ENCODE peak calls at places on chromosomes 5 and 9, in five cellular contexts. Z is ovary, O is A549, E is sigmoid colon, P is stomach. U is an unnamed sample.

GRCh38 chr5:154474957-154475334 is 3.1 kb downstream of the HAND1 start:
- DNase-seq in Z (no peak), O (no peak), E (no peak), P (no peak), U (no peak)

GRCh38 chr9:14993061-14993800 is 83.0 kb upstream of the FREM1 start:
- DNase-seq in Z (peak), O (peak), E (peak), P (peak), U (peak)

GRCh38 chr5:14557840-14558239 is 23.8 kb upstream of the OTULINL start:
- DNase-seq in Z (no peak), O (no peak), E (no peak), P (no peak), U (no peak)

GRCh38 chr9:89137548-89138462 is 40.8 kb downstream of the SHC3 start:
- DNase-seq in Z (peak), O (peak), E (peak), P (no peak), U (peak)

GRCh38 chr5:111781200-111781599 is 24.2 kb upstream of the NREP start:
- DNase-seq in Z (no peak), O (no peak), E (peak), P (peak), U (no peak)

GRCh38 chr9:81431662-81432061 is 257.7 kb downstream of the TLE1 start:
- DNase-seq in Z (no peak), O (no peak), E (no peak), P (no peak), U (no peak)

GRCh38 chr5:52915176-52915875 is 73.8 kb upstream of the ITGA2 start:
- DNase-seq in Z (peak), O (peak), E (peak), P (peak), U (no peak)

GRCh38 chr9:135701067-135701967 is 668 bp upstream of the KCNT1 start:
- DNase-seq in Z (peak), O (no peak), E (no peak), P (no peak), U (no peak)

GRCh38 chr5:168947212-168947868 is 353.6 kb downstream of the SLIT3 start:
- DNase-seq in Z (no peak), O (peak), E (no peak), P (peak), U (no peak)

GRCh38 chr9:100700689-100701318 is 122.9 kb downstream of the CAVIN4 start:
- DNase-seq in Z (no peak), O (peak), E (no peak), P (no peak), U (no peak)

GRCh38 chr9:129473523-129474244 is 147.2 kb downstream of the C9orf50 start:
- DNase-seq in Z (peak), O (no peak), E (peak), P (no peak), U (no peak)

GRCh38 chr5:110536120-110537115 is 190.1 kb downstream of the TMEM232 start:
- DNase-seq in Z (no peak), O (no peak), E (no peak), P (no peak), U (no peak)

GRCh38 chr5:144135113-144135762 is 35.2 kb downstream of the YIPF5 start:
- DNase-seq in Z (no peak), O (no peak), E (no peak), P (no peak), U (no peak)

GRCh38 chr5:154288145-154288544 is 97.6 kb downstream of the GALNT10 start:
- DNase-seq in Z (peak), O (no peak), E (peak), P (peak), U (no peak)

GRCh38 chr5:143229426-143229895 is 174.0 kb downstream of the NR3C1 start:
- DNase-seq in Z (no peak), O (no peak), E (peak), P (no peak), U (no peak)

GRCh38 chr5:55694152-55694830 is 17.8 kb downstream of the SLC38A9 start:
- DNase-seq in Z (no peak), O (no peak), E (no peak), P (no peak), U (no peak)

GRCh38 chr5:56429110-56429561 is 196.0 kb upstream of the ANKRD55 start:
- DNase-seq in Z (no peak), O (no peak), E (no peak), P (peak), U (no peak)

GRCh38 chr9:137382728-137383452 is 40.1 kb downstream of the EXD3 start:
- DNase-seq in Z (no peak), O (no peak), E (peak), P (no peak), U (peak)

GRCh38 chr9:129172816-129173215 is 5.2 kb downstream of the IER5L start:
- DNase-seq in Z (peak), O (no peak), E (no peak), P (no peak), U (no peak)

GRCh38 chr5:146731909-146732659 is 146.5 kb downstream of the PPP2R2B start:
- DNase-seq in Z (no peak), O (peak), E (no peak), P (no peak), U (no peak)

GRCh38 chr9:133090752-133091325 is 29.1 kb downstream of the CEL start:
- DNase-seq in Z (no peak), O (no peak), E (no peak), P (no peak), U (no peak)

GRCh38 chr9:38269752-38270151 is 122.8 kb upstream of the ALDH1B1 start:
- DNase-seq in Z (no peak), O (no peak), E (no peak), P (no peak), U (peak)

GRCh38 chr9:127847155-127847463 is 7.3 kb downstream of the ENG start:
- DNase-seq in Z (peak), O (no peak), E (no peak), P (no peak), U (no peak)

GRCh38 chr9:111037744-111038335 is 430 bp downstream of the LPAR1 start:
- DNase-seq in Z (peak), O (no peak), E (peak), P (peak), U (peak)

GRCh38 chr9:129232839-129233568 is 54.9 kb upstream of the IER5L start:
- DNase-seq in Z (no peak), O (no peak), E (no peak), P (no peak), U (no peak)

GRCh38 chr5:180129291-180130190 is 58.0 kb upstream of the RNF130 start:
- DNase-seq in Z (no peak), O (no peak), E (no peak), P (peak), U (peak)

GRCh38 chr9:33248606-33249005 is 8.6 kb downstream of the SPINK4 start:
- DNase-seq in Z (no peak), O (no peak), E (peak), P (peak), U (no peak)

GRCh38 chr5:14712131-14712530 is 47.6 kb downstream of the OTULIN start:
- DNase-seq in Z (no peak), O (no peak), E (no peak), P (no peak), U (no peak)

GRCh38 chr9:794386-794785 is 47.1 kb upstream of the DMRT1 start:
- DNase-seq in Z (no peak), O (no peak), E (no peak), P (no peak), U (no peak)

GRCh38 chr9:16121593-16121992 is 568.8 kb downstream of the CCDC171 start:
- DNase-seq in Z (no peak), O (no peak), E (no peak), P (no peak), U (no peak)

GRCh38 chr9:96350866-96351265 is 32.6 kb downstream of the SLC35D2 start:
- DNase-seq in Z (no peak), O (no peak), E (no peak), P (no peak), U (no peak)

GRCh38 chr5:54769072-54769471 is 216.3 kb downstream of the ESM1 start:
- DNase-seq in Z (no peak), O (no peak), E (no peak), P (no peak), U (no peak)

GRCh38 chr9:14348241-14349140 is 34.5 kb upstream of the NFIB start:
- DNase-seq in Z (peak), O (no peak), E (no peak), P (no peak), U (no peak)

GRCh38 chr5:10863763-10864383 is 102.8 kb upstream of the DAP start:
- DNase-seq in Z (no peak), O (peak), E (no peak), P (peak), U (no peak)

GRCh38 chr5:177134653-177135225 is 1.2 kb downstream of the NSD1 start:
- DNase-seq in Z (no peak), O (no peak), E (peak), P (no peak), U (no peak)

GRCh38 chr5:177131711-177132503 is 1.7 kb upstream of the NSD1 start:
- DNase-seq in Z (peak), O (no peak), E (peak), P (peak), U (no peak)

GRCh38 chr5:177132504-177133118 is 962 bp upstream of the NSD1 start:
- DNase-seq in Z (no peak), O (no peak), E (peak), P (no peak), U (peak)

GRCh38 chr5:177133845-177134652 is 476 bp downstream of the NSD1 start:
- DNase-seq in Z (peak), O (peak), E (peak), P (peak), U (no peak)

GRCh38 chr5:177133119-177133844 is at the start of gene NSD1:
- DNase-seq in Z (peak), O (peak), E (peak), P (peak), U (peak)
- TF ChIP-seq EP300 in Z (no peak), O (no peak), E (no peak), P (no peak), U (no peak)

DNA sequence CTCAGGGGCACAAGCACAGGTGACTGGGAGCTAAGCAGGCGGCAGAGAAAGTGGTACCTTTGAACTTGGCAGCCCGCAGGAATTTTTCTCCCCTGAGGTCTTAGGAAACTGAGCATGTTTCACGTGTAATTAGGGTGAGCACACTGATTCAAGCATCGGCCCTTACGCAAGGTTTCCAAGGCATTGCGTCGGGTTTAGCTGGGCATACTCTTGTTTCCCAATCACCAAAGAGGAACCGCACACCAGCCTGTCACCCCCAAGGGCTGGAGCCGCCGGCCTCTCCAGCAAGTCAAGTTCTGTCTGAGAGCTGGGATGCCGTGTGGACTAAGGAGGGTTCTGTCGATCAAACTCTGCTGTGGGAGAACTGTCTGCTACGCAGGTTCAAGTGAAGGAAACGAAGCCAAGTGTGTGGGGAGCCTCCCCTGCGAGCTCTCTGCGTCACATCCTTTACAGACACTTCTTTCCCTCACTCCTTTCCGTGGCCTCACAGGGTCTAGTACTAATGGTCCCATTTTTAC is 53.0 kb downstream of the ERGIC1 start:
- DNase-seq in Z (peak), O (no peak), E (peak), P (peak), U (no peak)
- TF ChIP-seq EP300 in Z (peak), O (no peak), E (peak), P (peak), U (peak)

DNA sequence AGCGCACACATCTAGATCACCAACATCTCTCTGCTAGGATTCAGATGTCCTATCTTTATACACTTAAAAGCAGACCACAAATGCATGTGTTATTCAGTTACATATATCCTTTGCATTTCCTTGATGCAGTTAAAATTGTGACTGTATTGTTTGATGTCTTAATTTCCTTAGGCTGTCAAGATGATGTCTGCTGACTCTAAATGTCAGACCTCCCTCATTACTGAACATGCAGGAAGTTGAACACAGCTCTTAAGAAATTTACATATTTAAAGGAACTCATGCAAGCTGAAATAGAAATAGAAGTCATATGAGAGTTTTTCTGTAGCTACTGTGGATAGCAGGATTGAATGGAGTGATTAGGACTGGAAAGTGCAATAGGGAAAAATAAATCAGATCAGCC is 336.5 kb upstream of the SEMA6A start:
- DNase-seq in Z (no peak), O (no peak), E (no peak), P (no peak), U (no peak)
- TF ChIP-seq EP300 in Z (no peak), O (no peak), E (no peak), P (no peak), U (no peak)

GRCh38 chr5:121691478-121691877 is 160.2 kb upstream of the FTMT start:
- DNase-seq in Z (no peak), O (no peak), E (no peak), P (peak), U (no peak)
- TF ChIP-seq EP300 in Z (no peak), O (no peak), E (no peak), P (no peak), U (no peak)

GRCh38 chr5:38463634-38464521 is 92.6 kb downstream of the LIFR start:
- DNase-seq in Z (peak), O (peak), E (peak), P (no peak), U (no peak)
- TF ChIP-seq EP300 in Z (peak), O (peak), E (no peak), P (no peak), U (no peak)

GRCh38 chr9:113056191-113057106 is at the start of gene ZFP37:
- DNase-seq in Z (peak), O (peak), E (peak), P (peak), U (peak)
- TF ChIP-seq EP300 in Z (peak), O (no peak), E (no peak), P (no peak), U (no peak)

U was measured in suprapubic skin.